ENCODE peak calls at places on chromosome 7, in eight cellular contexts. X is HCT116; E is foreskin keratinocyte; Y is effector memory CD4-positive, alpha-beta T cell; S is mammary epithelial cell; T is aorta; F is right cardiac atrium; N is A549. H is an unnamed sample.
A peak's percentile ranks its signal among the peaks of the same experiment; 100 is the strongest.

GRCh38 chr7:76234282-76234584 is 32.5 kb downstream of the SRRM3 start:
- DNase-seq in X (no peak), E (no peak), Y (no peak), S (no peak), T (no peak), F (no peak), N (no peak), H (no peak)

GRCh38 chr7:157490465-157490912 is 153.7 kb downstream of the DNAJB6 start:
- DNase-seq in X (peak; percentile 62), E (peak; percentile 72), Y (peak; percentile 51), S (peak; percentile 68), T (no peak), F (no peak), N (peak; percentile 77), H (peak; percentile 86)

GRCh38 chr7:142063551-142064442 is 47.7 kb upstream of the MGAM2 start:
- DNase-seq in X (no peak), E (peak; percentile 3), Y (no peak), S (no peak), T (no peak), F (no peak), N (no peak), H (no peak)

GRCh38 chr7:54904130-54904529 is 114.7 kb upstream of the EGFR start:
- DNase-seq in X (no peak), E (no peak), Y (no peak), S (no peak), T (no peak), F (no peak), N (no peak), H (no peak)

GRCh38 chr7:107696330-107696946 is 35.8 kb downstream of the SLC26A4 start:
- DNase-seq in X (no peak), E (no peak), Y (no peak), S (no peak), T (no peak), F (no peak), N (no peak), H (no peak)

GRCh38 chr7:20064974-20065862 is 152.0 kb downstream of the MACC1 start:
- DNase-seq in X (peak; percentile 18), E (no peak), Y (no peak), S (peak; percentile 4), T (no peak), F (no peak), N (no peak), H (no peak)

GRCh38 chr7:152313217-152313616 is 122.6 kb downstream of the KMT2C start:
- DNase-seq in X (no peak), E (no peak), Y (no peak), S (no peak), T (no peak), F (no peak), N (no peak), H (no peak)

GRCh38 chr7:88200793-88201192 is 19.0 kb downstream of the SRI start:
- DNase-seq in X (no peak), E (no peak), Y (no peak), S (no peak), T (no peak), F (no peak), N (no peak), H (no peak)

GRCh38 chr7:31648288-31648687 is 38.7 kb upstream of the PPP1R17 start:
- DNase-seq in X (no peak), E (peak; percentile 25), Y (no peak), S (no peak), T (no peak), F (no peak), N (no peak), H (no peak)

GRCh38 chr7:157926521-157927167 is 589.8 kb downstream of the DNAJB6 start:
- DNase-seq in X (no peak), E (no peak), Y (no peak), S (no peak), T (no peak), F (no peak), N (no peak), H (no peak)

GRCh38 chr7:751826-752225 is 24.7 kb upstream of the PRKAR1B start:
- DNase-seq in X (no peak), E (no peak), Y (no peak), S (no peak), T (no peak), F (no peak), N (no peak), H (no peak)

GRCh38 chr7:25481891-25482290 is 253.6 kb upstream of the NPVF start:
- DNase-seq in X (no peak), E (no peak), Y (no peak), S (no peak), T (no peak), F (no peak), N (no peak), H (no peak)

GRCh38 chr7:78226059-78226658 is 427.6 kb downstream of the PHTF2 start:
- DNase-seq in X (peak; percentile 22), E (no peak), Y (no peak), S (peak; percentile 1), T (peak; percentile 59), F (peak; percentile 56), N (peak; percentile 15), H (no peak)

GRCh38 chr7:85719981-85720963 is 533.4 kb upstream of the SEMA3D start:
- DNase-seq in X (no peak), E (peak; percentile 65), Y (no peak), S (peak; percentile 77), T (no peak), F (no peak), N (no peak), H (peak; percentile 12)

GRCh38 chr7:67823345-67823744 is 826.7 kb downstream of the TYW1 start:
- DNase-seq in X (no peak), E (peak; percentile 67), Y (no peak), S (no peak), T (no peak), F (no peak), N (no peak), H (no peak)

GRCh38 chr7:129862672-129863071 is 90.1 kb downstream of the UBE2H start:
- DNase-seq in X (no peak), E (no peak), Y (no peak), S (no peak), T (no peak), F (no peak), N (no peak), H (no peak)

GRCh38 chr7:139453673-139454321 is 29.7 kb downstream of the KLRG2 start:
- DNase-seq in X (no peak), E (no peak), Y (no peak), S (no peak), T (peak; percentile 53), F (no peak), N (no peak), H (no peak)

GRCh38 chr7:115340828-115341227 is 418.9 kb downstream of the MDFIC start:
- DNase-seq in X (peak; percentile 47), E (peak; percentile 95), Y (no peak), S (peak; percentile 93), T (no peak), F (no peak), N (no peak), H (peak; percentile 79)

GRCh38 chr7:134920026-134920758 is 66.1 kb upstream of the AGBL3 start:
- DNase-seq in X (no peak), E (peak; percentile 64), Y (no peak), S (peak; percentile 65), T (no peak), F (no peak), N (peak; percentile 38), H (no peak)

GRCh38 chr7:151390594-151391357 is 19.1 kb downstream of the WDR86 start:
- DNase-seq in X (no peak), E (no peak), Y (no peak), S (no peak), T (peak; percentile 22), F (peak; percentile 23), N (no peak), H (no peak)

GRCh38 chr7:135979674-135980660 is 2.8 kb upstream of the MTPN start:
- DNase-seq in X (no peak), E (peak; percentile 52), Y (no peak), S (peak; percentile 33), T (no peak), F (no peak), N (no peak), H (no peak)

GRCh38 chr7:145183069-145183468 is 347.2 kb upstream of the TPK1 start:
- DNase-seq in X (no peak), E (no peak), Y (no peak), S (no peak), T (no peak), F (no peak), N (no peak), H (no peak)

GRCh38 chr7:17488829-17489228 is 190.4 kb downstream of the AHR start:
- DNase-seq in X (no peak), E (no peak), Y (no peak), S (no peak), T (no peak), F (no peak), N (no peak), H (no peak)

GRCh38 chr7:22329816-22330524 is 27.0 kb downstream of the RAPGEF5 start:
- DNase-seq in X (no peak), E (no peak), Y (no peak), S (no peak), T (no peak), F (no peak), N (no peak), H (no peak)

GRCh38 chr7:155864271-155864985 is 52.2 kb upstream of the SHH start:
- DNase-seq in X (no peak), E (no peak), Y (no peak), S (no peak), T (no peak), F (no peak), N (no peak), H (no peak)

DNA sequence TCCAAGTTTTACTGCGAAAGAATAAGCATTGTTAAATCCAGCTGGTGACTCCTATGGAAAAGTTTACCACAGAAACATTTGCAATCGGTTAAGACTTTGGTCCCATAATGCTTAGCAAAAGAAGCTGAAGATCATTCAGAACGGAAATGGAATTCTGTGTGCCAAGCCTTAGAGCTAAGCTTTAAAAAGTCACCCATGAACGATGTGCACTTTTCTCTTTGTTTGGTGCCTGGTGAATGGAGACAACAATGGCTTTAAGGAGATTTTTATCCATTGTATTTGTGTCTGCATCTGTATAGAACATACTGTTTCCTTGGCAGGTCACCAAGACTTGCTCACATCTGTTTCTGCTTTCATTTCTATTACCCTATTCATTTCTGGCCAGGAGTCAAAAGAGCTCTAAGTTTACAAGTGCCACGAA is 26.3 kb upstream of the COL1A2 start:
- DNase-seq in X (no peak), E (peak; percentile 30), Y (no peak), S (peak; percentile 20), T (no peak), F (no peak), N (no peak), H (no peak)
- H3K27ac ChIP-seq in X (no peak overlapping the region), E (no peak overlapping the region), Y (no peak overlapping the region), S (no peak overlapping the region), T (peak overlapping the region; percentile 97), F (peak overlapping the region; percentile 64), N (no peak overlapping the region), H (no peak overlapping the region)

GRCh38 chr7:3371601-3372000 is 70.5 kb downstream of the SDK1 start:
- DNase-seq in X (no peak), E (no peak), Y (no peak), S (no peak), T (no peak), F (no peak), N (no peak), H (no peak)
- H3K27ac ChIP-seq in X (no peak overlapping the region), E (no peak overlapping the region), Y (no peak overlapping the region), S (no peak overlapping the region), T (no peak overlapping the region), F (no peak overlapping the region), N (no peak overlapping the region), H (no peak overlapping the region)

GRCh38 chr7:4714767-4715384 is 32.8 kb downstream of the FOXK1 start:
- DNase-seq in X (no peak), E (no peak), Y (no peak), S (no peak), T (no peak), F (no peak), N (no peak), H (no peak)
- H3K27ac ChIP-seq in X (no peak overlapping the region), E (no peak overlapping the region), Y (no peak overlapping the region), S (peak overlapping the region; percentile 21), T (no peak overlapping the region), F (peak overlapping the region; percentile 46), N (no peak overlapping the region), H (peak overlapping the region; percentile 33)

GRCh38 chr7:2819954-2820397 is 24.1 kb downstream of the GNA12 start:
- DNase-seq in X (no peak), E (no peak), Y (no peak), S (no peak), T (no peak), F (no peak), N (no peak), H (no peak)
- H3K27ac ChIP-seq in X (no peak overlapping the region), E (peak overlapping the region; percentile 77), Y (no peak overlapping the region), S (peak overlapping the region; percentile 92), T (no peak overlapping the region), F (no peak overlapping the region), N (peak overlapping the region; percentile 77), H (peak overlapping the region; percentile 97)

H was measured in epithelial cell of prostate.